ENCODE peak calls at places on chromosome 22, in eight cellular contexts. Q is PC-3, M is hepatocyte, X is MM.1S, O is SK-N-SH, H is neural progenitor cell, V is HCT116, A is GM23338. G is an unnamed sample.

GRCh38 chr22:37229805-37230672 is 14.0 kb downstream of the RAC2 start:
- DNase-seq in Q (peak), M (no peak), X (peak), O (no peak), H (no peak), V (peak), A (no peak), G (peak)

GRCh38 chr22:20084547-20085413 is 4.7 kb downstream of the DGCR8 start:
- DNase-seq in Q (no peak), M (peak), X (no peak), O (peak), H (peak), V (no peak), A (peak), G (peak)

GRCh38 chr22:46732513-46732912 is 5.5 kb downstream of the CERK start:
- DNase-seq in Q (no peak), M (no peak), X (no peak), O (no peak), H (no peak), V (no peak), A (no peak), G (no peak)

GRCh38 chr22:19986011-19986409 is 30.6 kb downstream of the ARVCF start:
- DNase-seq in Q (no peak), M (no peak), X (no peak), O (no peak), H (no peak), V (no peak), A (no peak), G (no peak)

GRCh38 chr22:50500452-50500851 is 7.0 kb downstream of the LMF2 start:
- DNase-seq in Q (no peak), M (peak), X (no peak), O (no peak), H (no peak), V (no peak), A (no peak), G (no peak)

GRCh38 chr22:25698461-25698860 is 43.5 kb upstream of the MYO18B start:
- DNase-seq in Q (no peak), M (no peak), X (no peak), O (no peak), H (no peak), V (no peak), A (no peak), G (no peak)

GRCh38 chr22:48695251-48695650 is 1132.4 kb downstream of the BRD1 start:
- DNase-seq in Q (no peak), M (no peak), X (no peak), O (no peak), H (no peak), V (no peak), A (no peak), G (no peak)

GRCh38 chr22:35638408-35638807 is 9.8 kb upstream of the APOL6 start:
- DNase-seq in Q (no peak), M (peak), X (no peak), O (peak), H (peak), V (no peak), A (no peak), G (no peak)

GRCh38 chr22:25357606-25358420 is 138.4 kb downstream of the CRYBB2 start:
- DNase-seq in Q (no peak), M (no peak), X (no peak), O (no peak), H (no peak), V (no peak), A (no peak), G (no peak)

GRCh38 chr22:47408409-47408808 is 646.0 kb downstream of the TBC1D22A start:
- DNase-seq in Q (no peak), M (no peak), X (no peak), O (no peak), H (no peak), V (no peak), A (no peak), G (no peak)

GRCh38 chr22:35728639-35729308 is 11.1 kb downstream of the APOL5 start:
- DNase-seq in Q (peak), M (no peak), X (no peak), O (no peak), H (no peak), V (no peak), A (no peak), G (peak)

GRCh38 chr22:19463008-19463407 is 15.5 kb upstream of the C22orf39 start:
- DNase-seq in Q (no peak), M (no peak), X (no peak), O (no peak), H (no peak), V (no peak), A (no peak), G (no peak)

GRCh38 chr22:19046719-19047609 is 75.2 kb downstream of the DGCR2 start:
- DNase-seq in Q (no peak), M (no peak), X (no peak), O (no peak), H (no peak), V (no peak), A (no peak), G (no peak)

GRCh38 chr22:32854351-32854804 is 52.9 kb downstream of the TIMP3 start:
- DNase-seq in Q (no peak), M (no peak), X (no peak), O (no peak), H (no peak), V (no peak), A (no peak), G (no peak)

GRCh38 chr22:31313366-31314147 is 21.3 kb upstream of the PIK3IP1 start:
- DNase-seq in Q (peak), M (peak), X (peak), O (peak), H (peak), V (peak), A (peak), G (peak)

GRCh38 chr22:47051435-47052175 is 289.2 kb downstream of the TBC1D22A start:
- DNase-seq in Q (no peak), M (no peak), X (no peak), O (no peak), H (peak), V (no peak), A (no peak), G (no peak)

GRCh38 chr22:45893516-45893915 is 83.4 kb downstream of the WNT7B start:
- DNase-seq in Q (peak), M (no peak), X (peak), O (no peak), H (no peak), V (no peak), A (no peak), G (no peak)

GRCh38 chr22:46798366-46799057 is 36.1 kb downstream of the TBC1D22A start:
- DNase-seq in Q (peak), M (peak), X (peak), O (peak), H (peak), V (peak), A (peak), G (peak)

GRCh38 chr22:48319321-48320047 is 1508.2 kb downstream of the BRD1 start:
- DNase-seq in Q (no peak), M (no peak), X (no peak), O (no peak), H (no peak), V (no peak), A (no peak), G (no peak)

GRCh38 chr22:48263791-48264351 is 1501.4 kb downstream of the TBC1D22A start:
- DNase-seq in Q (no peak), M (no peak), X (no peak), O (no peak), H (no peak), V (no peak), A (no peak), G (no peak)

GRCh38 chr22:30253205-30253852 is 6.8 kb upstream of the LIF start:
- DNase-seq in Q (peak), M (peak), X (no peak), O (peak), H (no peak), V (no peak), A (no peak), G (no peak)

GRCh38 chr22:50581950-50582561 is 593 bp downstream of the CHKB start:
- DNase-seq in Q (no peak), M (no peak), X (peak), O (no peak), H (no peak), V (no peak), A (no peak), G (peak)

GRCh38 chr22:22871536-22872278 is 15.9 kb upstream of the IGLL5 start:
- DNase-seq in Q (no peak), M (no peak), X (no peak), O (no peak), H (no peak), V (no peak), A (no peak), G (no peak)

GRCh38 chr22:19664406-19664805 is 49.9 kb upstream of the SEPTIN5 start:
- DNase-seq in Q (no peak), M (no peak), X (no peak), O (no peak), H (no peak), V (no peak), A (no peak), G (no peak)

GRCh38 chr22:31730344-31730711 is 19.6 kb downstream of the PRR14L start:
- DNase-seq in Q (no peak), M (no peak), X (no peak), O (no peak), H (peak), V (no peak), A (peak), G (peak)

GRCh38 chr22:49540571-49541450 is 286.9 kb downstream of the BRD1 start:
- DNase-seq in Q (no peak), M (no peak), X (no peak), O (no peak), H (no peak), V (no peak), A (no peak), G (no peak)

GRCh38 chr22:49027122-49027670 is 800.5 kb downstream of the BRD1 start:
- DNase-seq in Q (no peak), M (no peak), X (no peak), O (no peak), H (no peak), V (no peak), A (no peak), G (no peak)

GRCh38 chr22:31556627-31557203 is 60.4 kb downstream of the SFI1 start:
- DNase-seq in Q (peak), M (peak), X (peak), O (peak), H (peak), V (peak), A (peak), G (peak)

GRCh38 chr22:50544078-50544745 is 1.5 kb upstream of the KLHDC7B start:
- DNase-seq in Q (no peak), M (peak), X (peak), O (peak), H (peak), V (no peak), A (peak), G (peak)

GRCh38 chr22:41845380-41846267 is 12.7 kb downstream of the SREBF2 start:
- DNase-seq in Q (no peak), M (peak), X (no peak), O (no peak), H (peak), V (no peak), A (no peak), G (no peak)

GRCh38 chr22:36464715-36465231 is 16.7 kb downstream of the TXN2 start:
- DNase-seq in Q (no peak), M (no peak), X (no peak), O (no peak), H (no peak), V (no peak), A (no peak), G (no peak)

GRCh38 chr22:20206709-20207215 is 55.9 kb upstream of the CCDC188 start:
- DNase-seq in Q (no peak), M (peak), X (no peak), O (no peak), H (no peak), V (no peak), A (no peak), G (peak)

GRCh38 chr22:46696614-46697013 is 41.4 kb downstream of the CERK start:
- DNase-seq in Q (no peak), M (no peak), X (no peak), O (peak), H (no peak), V (no peak), A (no peak), G (no peak)

GRCh38 chr22:45621836-45622600 is 49.6 kb upstream of the ATXN10 start:
- DNase-seq in Q (no peak), M (no peak), X (no peak), O (no peak), H (no peak), V (no peak), A (no peak), G (no peak)

GRCh38 chr22:32761251-32761903 is 40.1 kb upstream of the TIMP3 start:
- DNase-seq in Q (no peak), M (no peak), X (no peak), O (no peak), H (no peak), V (no peak), A (no peak), G (no peak)

GRCh38 chr22:45632791-45633515 is 38.7 kb upstream of the ATXN10 start:
- DNase-seq in Q (no peak), M (no peak), X (no peak), O (no peak), H (peak), V (no peak), A (peak), G (no peak)

GRCh38 chr22:26610072-26610958 is 7.5 kb downstream of the CRYBB1 start:
- DNase-seq in Q (peak), M (no peak), X (peak), O (no peak), H (no peak), V (no peak), A (no peak), G (peak)

GRCh38 chr22:31020334-31020733 is 51.3 kb downstream of the TUG1 start:
- DNase-seq in Q (no peak), M (no peak), X (no peak), O (no peak), H (no peak), V (no peak), A (peak), G (no peak)

GRCh38 chr22:46547179-46547882 is 9.9 kb upstream of the CELSR1 start:
- DNase-seq in Q (no peak), M (peak), X (no peak), O (no peak), H (peak), V (no peak), A (no peak), G (no peak)

GRCh38 chr22:41311487-41311886 is 10.2 kb downstream of the ZC3H7B start:
- DNase-seq in Q (no peak), M (no peak), X (no peak), O (no peak), H (no peak), V (no peak), A (no peak), G (no peak)

DNA sequence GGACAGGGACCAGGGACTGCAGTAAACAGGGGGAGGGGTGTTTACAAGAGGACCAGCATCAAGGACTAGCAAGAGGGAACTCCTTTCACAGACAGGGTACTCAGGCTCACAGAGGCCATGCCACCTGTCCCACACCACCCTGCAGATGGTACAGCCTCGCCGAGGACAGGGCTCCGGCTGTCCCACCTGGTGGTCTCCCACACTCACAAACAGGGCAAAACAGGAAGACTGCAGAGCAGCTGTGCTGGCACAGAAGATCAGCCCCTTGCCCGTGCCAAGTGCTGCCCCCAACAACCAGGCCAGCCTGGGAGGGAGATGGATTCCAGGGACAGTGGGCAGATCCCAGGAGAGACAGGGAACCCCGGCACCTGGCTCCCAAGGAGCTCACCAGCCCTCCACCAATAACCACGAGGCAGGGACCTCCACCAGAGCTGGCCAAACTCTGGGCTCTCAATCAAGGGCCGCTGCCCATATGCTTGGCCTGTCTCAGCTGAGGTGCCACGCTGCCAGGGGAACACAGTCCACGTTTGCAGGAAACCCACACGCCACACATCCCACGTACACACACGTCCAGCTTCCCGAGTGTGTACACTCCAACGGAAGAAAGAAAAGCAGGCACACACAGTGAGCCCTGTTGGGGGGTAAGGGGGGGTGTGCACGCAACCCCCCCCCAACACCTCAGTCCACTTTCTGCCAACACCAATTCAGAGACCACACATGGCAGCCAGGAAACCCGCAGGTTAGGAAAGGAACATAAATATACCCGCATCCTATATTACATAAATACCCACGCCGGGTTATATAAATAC is 2.0 kb downstream of the CSNK1E start:
- DNase-seq in Q (no peak), M (peak), X (peak), O (no peak), H (peak), V (no peak), A (no peak), G (peak)
- TF ChIP-seq EZH2phosphoT487 in Q (no peak), M (no peak), X (no peak), O (no peak), H (no peak), V (no peak), A (no peak), G (no peak)

DNA sequence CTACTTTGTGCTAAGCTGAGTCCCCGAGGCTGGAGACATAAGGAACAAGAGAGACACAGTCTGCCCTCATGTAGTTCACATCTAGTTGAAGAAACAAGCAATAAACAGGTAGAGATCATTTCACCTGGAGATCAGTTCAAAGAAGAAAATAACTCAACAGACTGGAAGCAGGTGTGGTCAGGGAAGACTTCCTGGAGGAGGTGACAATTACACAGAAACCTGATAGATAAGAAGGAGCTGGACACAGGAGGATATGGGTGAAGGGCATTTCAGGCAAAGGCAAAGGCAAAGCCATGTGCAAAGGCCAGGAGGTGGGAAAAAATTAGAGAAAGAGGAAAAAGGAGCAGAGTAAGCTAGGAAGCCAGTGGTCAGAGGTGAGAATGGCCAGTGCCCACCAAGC is 115.6 kb downstream of the MN1 start:
- DNase-seq in Q (no peak), M (no peak), X (no peak), O (no peak), H (no peak), V (no peak), A (no peak), G (no peak)
- H2AFZ ChIP-seq in Q (no peak), M (no peak), X (no peak), O (no peak), H (no peak), V (no peak), A (no peak), G (no peak)

GRCh38 chr22:29194269-29194668 is 11.4 kb upstream of the EMID1 start:
- DNase-seq in Q (peak), M (no peak), X (peak), O (no peak), H (no peak), V (no peak), A (peak), G (no peak)
- TF ChIP-seq CTCF in Q (no peak), M (no peak), X (peak), O (no peak), H (peak), V (peak), A (peak), G (peak)

GRCh38 chr22:39634530-39635399 is 64.2 kb downstream of the CACNA1I start:
- DNase-seq in Q (peak), M (peak), X (no peak), O (no peak), H (no peak), V (peak), A (no peak), G (no peak)
- TF ChIP-seq EZH2phosphoT487 in Q (no peak), M (no peak), X (no peak), O (no peak), H (no peak), V (no peak), A (no peak), G (no peak)

GRCh38 chr22:43861529-43861928 is 784 bp downstream of the SULT4A1 start:
- DNase-seq in Q (no peak), M (peak), X (no peak), O (peak), H (no peak), V (no peak), A (no peak), G (no peak)

GRCh38 chr22:43862074-43862881 is at the start of gene SULT4A1:
- DNase-seq in Q (no peak), M (peak), X (no peak), O (peak), H (peak), V (peak), A (peak), G (no peak)

GRCh38 chr22:43860831-43861230 is 1.5 kb downstream of the SULT4A1 start:
- DNase-seq in Q (no peak), M (no peak), X (no peak), O (no peak), H (no peak), V (no peak), A (no peak), G (no peak)

GRCh38 chr22:43860126-43860525 is 2.2 kb downstream of the SULT4A1 start:
- DNase-seq in Q (no peak), M (no peak), X (no peak), O (no peak), H (no peak), V (no peak), A (no peak), G (no peak)

DNA sequence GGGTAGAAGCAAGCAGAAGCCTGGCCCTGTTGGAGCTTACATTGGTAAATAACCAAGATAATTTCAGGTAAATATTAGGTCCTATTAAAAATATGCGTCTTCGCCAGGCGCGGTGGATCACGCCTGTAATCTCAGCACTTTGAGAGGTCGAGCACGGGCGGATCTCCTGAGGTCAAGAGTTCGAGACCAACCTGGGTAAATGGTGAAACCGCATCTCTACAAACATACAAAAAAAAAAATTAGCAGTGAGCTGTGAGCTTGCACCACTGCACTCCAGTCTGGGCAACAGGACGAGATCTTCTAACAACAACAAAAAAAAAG is 529 bp upstream of the SULT4A1 start:
- DNase-seq in Q (no peak), M (no peak), X (no peak), O (no peak), H (no peak), V (no peak), A (no peak), G (no peak)
- H2AFZ ChIP-seq in Q (no peak), M (peak), X (no peak), O (no peak), H (peak), V (no peak), A (peak), G (no peak)

DNA sequence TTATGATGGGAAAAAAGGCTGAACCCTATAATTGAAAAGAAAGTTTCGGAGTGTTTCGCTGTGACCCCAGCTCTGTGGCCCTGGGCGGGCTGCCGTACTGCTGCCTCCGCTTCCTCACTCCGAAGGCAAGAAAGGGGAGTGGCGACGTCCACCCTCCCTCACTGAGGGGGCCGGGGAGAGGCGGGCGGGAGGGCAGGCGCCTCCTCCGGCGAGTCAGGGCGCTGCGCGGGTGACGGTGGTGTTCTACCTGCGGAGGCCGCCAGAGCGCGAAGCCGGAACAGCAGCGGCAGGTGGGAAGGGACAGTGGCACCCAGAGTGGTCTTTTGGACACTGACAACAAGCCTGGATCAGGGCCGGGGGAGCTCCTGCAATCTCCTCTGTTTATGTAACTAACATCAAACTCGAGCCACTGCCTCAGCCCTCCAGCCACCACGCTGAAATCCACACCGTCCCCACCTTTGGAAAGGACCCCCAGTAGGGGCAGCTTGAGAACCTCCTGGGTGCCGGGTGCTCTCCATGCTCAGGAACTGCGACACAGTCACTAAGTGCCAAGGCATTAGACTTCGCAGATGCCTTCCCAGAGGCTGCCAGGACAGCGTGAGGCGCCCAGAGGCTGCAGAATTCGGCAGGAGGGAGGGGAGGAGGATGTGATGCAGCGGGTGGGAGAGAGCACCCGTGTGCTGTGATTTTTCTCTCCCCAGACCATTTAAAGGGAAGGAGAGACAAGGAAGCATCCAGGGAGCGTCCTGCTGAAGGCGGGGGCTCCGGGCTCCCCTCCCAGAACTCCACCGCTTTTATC is 25.5 kb downstream of the BID start:
- DNase-seq in Q (no peak), M (peak), X (no peak), O (no peak), H (peak), V (no peak), A (peak), G (no peak)
- TF ChIP-seq CTCF in Q (no peak), M (peak), X (no peak), O (no peak), H (peak), V (no peak), A (peak), G (no peak)